ENCODE peak calls at places on chromosomes 11 and 22, in nine cellular contexts. R is K562, C is A549, N is SK-N-SH, B is GM23338, D is HCT116, X is GM12878, Y is Panc1, O is HepG2. E is an unnamed sample.
A peak's percentile ranks its signal among the peaks of the same experiment; 100 is the strongest.

GRCh38 chr11:10301656-10302293 is 3.1 kb upstream of the ADM start:
- DNase-seq in O (no peak), D (no peak), C (no peak), N (no peak), R (no peak), X (no peak), B (no peak), Y (no peak), E (no peak)

GRCh38 chr11:69297926-69298777 is 4.2 kb downstream of the MYEOV start:
- DNase-seq in Y (no peak), B (no peak), R (peak; percentile 83), X (peak; percentile 91), D (peak; percentile 78), O (peak; percentile 78), N (no peak), C (peak; percentile 94), E (peak; percentile 80)

GRCh38 chr11:34407121-34407813 is 31.5 kb upstream of the CAT start:
- DNase-seq in X (no peak), O (peak; percentile 9), D (no peak), B (no peak), C (no peak), R (no peak), Y (no peak), N (no peak), E (no peak)

GRCh38 chr11:105368711-105369110 is 229.1 kb upstream of the CARD18 start:
- DNase-seq in Y (no peak), X (no peak), D (no peak), N (no peak), C (no peak), B (peak; percentile 11), O (no peak), R (no peak), E (no peak)

GRCh38 chr22:24588756-24589481 is 4.0 kb downstream of the LRRC75B start:
- DNase-seq in C (no peak), D (no peak), O (no peak), B (no peak), X (no peak), R (no peak), Y (no peak), N (no peak), E (no peak)

GRCh38 chr22:24088796-24089195 is 77.7 kb downstream of the CABIN1 start:
- DNase-seq in R (no peak), N (no peak), B (peak; percentile 9), D (no peak), Y (no peak), X (no peak), O (no peak), C (no peak), E (no peak)

GRCh38 chr11:86152006-86152862 is 83.3 kb upstream of the PICALM start:
- DNase-seq in X (no peak), Y (no peak), C (no peak), R (no peak), B (no peak), N (no peak), D (no peak), O (no peak), E (no peak)

GRCh38 chr22:41479671-41480396 is 10.9 kb downstream of the ACO2 start:
- DNase-seq in D (no peak), N (no peak), R (no peak), X (no peak), O (no peak), Y (no peak), C (no peak), B (peak; percentile 75), E (no peak)

DNA sequence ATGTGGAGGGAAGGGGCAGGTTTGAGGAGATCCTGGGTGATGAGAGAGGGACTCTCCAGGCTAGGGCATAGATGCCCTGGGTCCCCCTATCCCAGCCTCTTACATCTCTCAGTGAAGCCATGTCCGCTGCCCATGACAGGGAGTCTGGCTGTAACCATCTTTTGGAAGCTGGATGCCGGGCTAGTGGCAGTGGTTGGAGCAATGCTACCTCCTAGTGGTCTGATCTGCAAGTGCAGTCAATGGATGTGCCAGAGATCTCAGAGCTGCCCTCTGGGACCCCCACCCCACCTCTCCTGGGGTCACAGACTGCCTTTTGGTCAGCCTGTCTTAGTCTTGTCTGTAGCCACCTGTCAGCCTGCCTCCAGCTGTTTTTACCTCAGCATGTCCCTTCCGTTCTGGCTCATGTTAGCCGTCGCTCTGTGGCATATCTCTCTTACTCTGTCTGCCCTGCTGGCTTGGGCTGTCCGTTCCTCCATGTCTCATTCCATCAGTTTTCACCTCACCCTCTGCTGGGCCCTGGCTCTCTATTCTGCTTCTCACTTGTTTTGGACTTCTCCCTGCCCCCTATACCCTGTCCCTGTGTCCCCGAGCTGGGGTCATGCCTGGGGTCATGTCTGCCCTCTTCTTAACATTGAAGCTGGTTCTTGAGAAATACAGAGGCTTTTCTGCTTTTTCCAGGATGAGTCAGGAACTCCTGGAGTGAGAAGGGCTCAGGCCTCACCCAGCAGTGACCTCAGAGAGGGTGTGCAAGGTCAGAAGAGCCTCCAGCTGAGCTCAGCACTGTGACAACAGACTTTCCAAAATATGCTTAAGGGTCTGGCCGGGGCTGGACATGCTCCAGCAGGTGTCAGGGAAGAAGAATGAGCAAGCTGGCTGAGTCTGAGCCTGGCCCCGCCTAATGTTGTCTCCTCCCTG is 52.0 kb upstream of the THY1 start:
- DNase-seq in D (no peak), R (peak; percentile 80), O (peak; percentile 56), X (no peak), N (peak; percentile 86), C (peak; percentile 62), Y (peak; percentile 58), B (peak; percentile 90), E (no peak)
- TF ChIP-seq REST in D (no peak), R (no peak), O (no peak), X (no peak), N (no peak), C (no peak), Y (no peak), B (no peak), E (no peak)

GRCh38 chr11:61657566-61657965 is 22.6 kb upstream of the DAGLA start:
- DNase-seq in D (no peak), B (no peak), R (no peak), O (peak; percentile 76), C (no peak), X (no peak), N (no peak), Y (no peak), E (no peak)

GRCh38 chr11:61656347-61657077 is 23.7 kb upstream of the DAGLA start:
- DNase-seq in C (no peak), R (peak; percentile 71), N (no peak), B (no peak), O (no peak), X (no peak), D (no peak), Y (no peak), E (no peak)

GRCh38 chr11:61654397-61654829 is 25.8 kb upstream of the DAGLA start:
- DNase-seq in B (no peak), X (no peak), C (no peak), N (no peak), Y (no peak), D (no peak), R (no peak), O (no peak), E (peak; percentile 86)

DNA sequence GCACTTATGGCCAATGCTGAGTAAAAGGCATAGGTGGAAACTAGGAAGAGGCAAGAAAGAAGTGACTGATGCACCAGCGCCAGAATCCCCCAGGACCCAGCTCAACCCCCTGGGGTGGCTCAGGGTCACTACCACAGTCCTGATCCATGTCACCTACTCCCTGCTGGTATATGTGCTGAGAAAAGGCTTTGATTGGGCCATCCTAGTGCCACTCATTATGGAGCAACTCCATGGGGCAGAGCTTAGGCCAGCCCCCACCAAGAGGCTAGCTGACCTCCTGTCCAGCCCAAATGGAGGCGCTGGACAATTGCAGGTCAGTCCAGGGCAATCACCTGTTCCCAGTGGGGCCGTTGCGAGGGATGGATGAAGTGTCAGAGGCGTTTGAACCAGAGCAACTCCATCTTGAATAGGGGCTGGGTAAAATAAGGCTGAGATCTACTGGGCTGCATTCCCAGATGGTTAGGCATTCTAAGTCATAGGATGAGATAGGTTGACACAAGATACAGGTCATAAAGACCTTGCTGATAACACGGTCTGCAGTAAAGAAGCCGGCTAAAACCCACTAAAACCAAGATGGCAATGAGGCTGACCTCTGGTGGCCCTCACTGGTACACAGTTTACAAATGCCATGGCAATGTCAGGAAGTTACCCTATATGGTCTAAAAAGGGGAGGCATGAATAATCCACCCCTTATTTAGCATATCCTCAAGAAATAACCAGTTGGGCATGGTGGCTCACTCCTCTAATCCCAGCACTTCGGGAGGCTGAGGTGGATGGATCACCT is 20.6 kb upstream of the DAGLA start:
- DNase-seq in R (no peak), O (no peak), N (no peak), D (no peak), X (no peak), Y (no peak), B (peak; percentile 48), C (peak; percentile 35), E (no peak)
- TF ChIP-seq CTCF in R (peak; percentile 23), O (no peak), N (no peak), D (no peak), X (no peak), Y (no peak), B (peak; percentile 63), C (no peak), E (no peak)

GRCh38 chr11:63862923-63863322 is 24.0 kb downstream of the MARK2 start:
- DNase-seq in B (no peak), Y (no peak), R (no peak), N (no peak), X (no peak), D (no peak), C (peak; percentile 71), O (peak; percentile 89), E (peak; percentile 63)

GRCh38 chr11:63854696-63855095 is 15.8 kb downstream of the MARK2 start:
- DNase-seq in O (no peak), D (no peak), X (no peak), C (no peak), B (no peak), N (no peak), Y (no peak), R (no peak), E (no peak)

GRCh38 chr11:63855975-63856374 is 17.1 kb downstream of the MARK2 start:
- DNase-seq in X (no peak), C (no peak), D (no peak), B (no peak), N (no peak), O (peak; percentile 68), R (no peak), Y (no peak), E (no peak)

DNA sequence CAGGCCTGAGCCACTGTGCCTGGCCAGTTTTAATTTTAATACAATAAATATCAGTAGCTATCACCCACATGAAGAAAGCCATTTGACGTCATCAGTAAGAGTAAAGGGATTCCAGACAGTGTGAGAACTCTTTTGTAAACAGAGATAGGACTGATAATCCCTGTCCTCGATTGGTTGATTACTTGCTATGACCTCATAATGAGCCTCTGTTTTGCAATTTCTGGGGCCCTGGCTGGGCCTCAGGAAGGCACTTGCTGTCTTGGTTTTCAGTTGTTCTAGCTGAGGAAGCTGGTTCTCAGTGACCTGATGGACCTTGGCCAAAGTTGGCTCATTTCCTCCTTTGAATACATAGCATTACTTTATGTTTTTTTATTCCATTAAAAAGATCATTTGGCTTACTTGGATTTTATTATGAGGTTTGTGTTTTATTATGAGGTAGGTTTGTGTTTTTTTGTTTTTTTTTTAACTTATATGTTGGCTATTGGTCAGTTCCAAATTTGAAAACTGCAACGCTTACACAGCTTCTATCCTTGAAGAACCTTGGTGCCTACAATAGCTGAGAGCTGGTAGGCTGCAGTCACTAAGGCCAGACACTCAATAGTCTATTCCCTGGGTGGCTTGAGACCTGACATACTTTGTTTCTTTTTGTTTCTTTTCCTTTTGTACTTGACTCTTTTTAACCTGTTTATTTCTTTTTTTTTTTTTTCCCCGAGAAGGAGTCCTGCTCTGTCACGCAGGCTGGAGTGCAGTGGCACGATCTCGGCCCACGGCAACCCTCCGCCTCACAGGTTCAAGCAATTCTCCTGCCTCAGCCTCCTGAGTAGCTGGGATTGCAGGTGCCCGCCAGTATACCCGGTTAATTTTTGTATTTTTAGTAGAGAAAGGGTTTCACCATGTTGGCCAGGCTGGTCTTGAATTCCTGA is 20.0 kb downstream of the MARK2 start:
- DNase-seq in D (no peak), O (peak; percentile 67), Y (no peak), N (no peak), B (no peak), X (no peak), C (peak; percentile 88), R (peak; percentile 38), E (peak; percentile 80)
- TF ChIP-seq REST in D (no peak), O (no peak), Y (no peak), N (no peak), B (no peak), X (no peak), C (no peak), R (no peak), E (no peak)

GRCh38 chr11:77473801-77474508 is at the start of gene PAK1:
- DNase-seq in N (peak; percentile 94), X (no peak), B (peak; percentile 98), R (peak; percentile 92), Y (peak; percentile 88), O (peak; percentile 54), C (peak; percentile 91), D (peak; percentile 86), E (peak; percentile 73)
- TF ChIP-seq CTCF in N (peak; percentile 31), X (peak; percentile 38), B (no peak), R (peak; percentile 67), Y (no peak), O (peak; percentile 58), C (peak; percentile 23), D (no peak), E (no peak)